ENCODE peak calls at places on chromosomes 5 and 9, in six cellular contexts. K is CD4-positive, alpha-beta memory T cell; P is A549; Z is heart left ventricle; A is upper lobe of right lung; X is adrenal gland. T is an unnamed sample.

GRCh38 chr9:13755551-13755950 is 476.1 kb upstream of the MPDZ start:
- DNase-seq in X (no peak), K (no peak), A (no peak), P (no peak), Z (no peak), T (no peak)

GRCh38 chr9:112884086-112884485 is 6.6 kb downstream of the SLC46A2 start:
- DNase-seq in X (no peak), Z (no peak), A (no peak), P (no peak), K (no peak), T (no peak)

GRCh38 chr5:87539839-87540238 is 127.1 kb upstream of the CCNH start:
- DNase-seq in A (no peak), X (no peak), K (no peak), Z (no peak), P (no peak), T (no peak)

GRCh38 chr5:9774472-9775079 is 144.4 kb upstream of the TAS2R1 start:
- DNase-seq in Z (no peak), P (no peak), K (no peak), X (no peak), A (no peak), T (peak; percentile 17)

GRCh38 chr5:150904479-150905311 is at the start of gene ZNF300:
- DNase-seq in Z (peak; percentile 86), A (peak; percentile 87), K (peak; percentile 35), P (peak; percentile 78), X (peak; percentile 75), T (peak; percentile 85)

GRCh38 chr9:5838884-5839571 is 6.1 kb upstream of the ERMP1 start:
- DNase-seq in Z (no peak), K (no peak), A (no peak), X (peak; percentile 72), P (peak; percentile 96), T (peak; percentile 75)

GRCh38 chr5:69305512-69305911 is 27.1 kb downstream of the CCDC125 start:
- DNase-seq in P (no peak), K (no peak), A (no peak), Z (no peak), X (no peak), T (no peak)

GRCh38 chr5:143142596-143143435 is 260.7 kb downstream of the NR3C1 start:
- DNase-seq in P (no peak), K (no peak), A (no peak), X (no peak), Z (peak; percentile 65), T (no peak)

GRCh38 chr9:20225841-20226240 is 396.5 kb downstream of the MLLT3 start:
- DNase-seq in X (no peak), P (no peak), K (no peak), A (no peak), Z (no peak), T (no peak)

GRCh38 chr5:141359790-141360426 is at the start of gene PCDHGB2:
- DNase-seq in X (no peak), P (no peak), K (no peak), Z (no peak), A (no peak), T (no peak)

GRCh38 chr9:25857167-25857566 is 178.9 kb upstream of the TUSC1 start:
- DNase-seq in P (no peak), X (no peak), K (no peak), Z (no peak), A (no peak), T (no peak)

GRCh38 chr5:14032944-14033343 is 88.5 kb upstream of the DNAH5 start:
- DNase-seq in P (no peak), Z (no peak), X (no peak), A (no peak), K (no peak), T (no peak)

GRCh38 chr9:2335260-2335659 is 286.3 kb upstream of the VLDLR start:
- DNase-seq in P (no peak), K (no peak), A (no peak), X (no peak), Z (no peak), T (no peak)

GRCh38 chr9:136655244-136656225 is 7.2 kb upstream of the EGFL7 start:
- DNase-seq in X (peak; percentile 30), P (no peak), A (peak; percentile 69), Z (peak; percentile 87), K (no peak), T (no peak)

GRCh38 chr5:140202078-140202477 is 27.1 kb downstream of the CYSTM1 start:
- DNase-seq in X (no peak), Z (no peak), A (no peak), K (no peak), P (no peak), T (no peak)

GRCh38 chr5:123099514-123100151 is 10.6 kb downstream of the PRDM6 start:
- DNase-seq in X (no peak), Z (no peak), K (no peak), A (peak; percentile 70), P (peak; percentile 66), T (no peak)

GRCh38 chr5:174371600-174372094 is 326.1 kb downstream of the NSG2 start:
- DNase-seq in K (no peak), P (peak; percentile 20), X (no peak), Z (no peak), A (no peak), T (no peak)

GRCh38 chr5:73641811-73642210 is 15.8 kb downstream of the ARHGEF28 start:
- DNase-seq in Z (no peak), P (no peak), X (no peak), A (no peak), K (no peak), T (no peak)
- H3K4me1 ChIP-seq in Z (no peaks in the 10 kb centered on the region), P (peaks cover 71% of the 10 kb centered on the region), X (peaks cover 24% of the 10 kb centered on the region), A (no peaks in the 10 kb centered on the region), K (no peaks in the 10 kb centered on the region), T (no peaks in the 10 kb centered on the region)

GRCh38 chr5:72842816-72843215 is 26.4 kb downstream of the TNPO1 start:
- DNase-seq in P (peak; percentile 56), K (no peak), Z (no peak), X (no peak), A (no peak), T (no peak)
- H3K4me1 ChIP-seq in P (peaks cover 95% of the 10 kb centered on the region), K (peaks cover 7% of the 10 kb centered on the region), Z (peaks cover 18% of the 10 kb centered on the region), X (peaks cover 17% of the 10 kb centered on the region), A (peaks cover 48% of the 10 kb centered on the region), T (peaks cover 8% of the 10 kb centered on the region)

GRCh38 chr5:1345876-1346626 is 1.2 kb upstream of the CLPTM1L start:
- DNase-seq in K (no peak), Z (no peak), P (no peak), X (no peak), A (no peak), T (no peak)
- H3K4me1 ChIP-seq in K (peaks cover 25% of the 10 kb centered on the region), Z (peaks cover 15% of the 10 kb centered on the region), P (peaks cover 19% of the 10 kb centered on the region), X (peaks cover 12% of the 10 kb centered on the region), A (peaks cover 19% of the 10 kb centered on the region), T (peaks cover 14% of the 10 kb centered on the region)

GRCh38 chr5:72844218-72844603 is 27.8 kb downstream of the TNPO1 start:
- DNase-seq in P (no peak), K (no peak), A (no peak), X (no peak), Z (no peak), T (no peak)
- H3K4me1 ChIP-seq in P (peaks cover 81% of the 10 kb centered on the region), K (peaks cover 10% of the 10 kb centered on the region), A (peaks cover 38% of the 10 kb centered on the region), X (peaks cover 10% of the 10 kb centered on the region), Z (peaks cover 12% of the 10 kb centered on the region), T (peaks cover 5% of the 10 kb centered on the region)

DNA sequence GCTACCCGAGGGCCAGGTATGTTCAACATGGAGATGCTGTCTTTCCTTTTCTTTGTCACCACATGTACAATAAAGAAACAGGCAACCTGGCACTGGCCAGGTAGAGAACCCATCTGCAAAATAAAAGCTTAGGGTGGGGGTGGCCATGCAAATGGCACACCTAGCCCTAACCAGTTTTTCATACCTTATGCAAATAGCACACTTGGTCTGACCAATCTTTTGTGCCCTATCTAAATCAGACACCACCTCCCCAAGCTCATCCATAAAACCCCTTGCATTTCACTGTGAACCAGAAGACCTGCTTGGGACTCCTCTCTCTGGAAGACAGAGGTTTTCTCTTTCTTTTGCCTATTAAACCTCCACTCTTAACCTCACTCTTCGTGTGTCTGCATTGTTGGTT is 33.9 kb downstream of the JAKMIP2 start:
- DNase-seq in Z (no peak), X (no peak), K (no peak), P (no peak), A (no peak), T (no peak)
- H3K4me1 ChIP-seq in Z (no peaks in the 10 kb centered on the region), X (no peaks in the 10 kb centered on the region), K (no peaks in the 10 kb centered on the region), P (no peaks in the 10 kb centered on the region), A (no peaks in the 10 kb centered on the region), T (no peaks in the 10 kb centered on the region)

GRCh38 chr5:171946382-171946781 is 60.1 kb downstream of the FBXW11 start:
- DNase-seq in X (no peak), Z (no peak), A (no peak), K (no peak), P (no peak), T (no peak)
- H3K4me1 ChIP-seq in X (peaks cover 5% of the 10 kb centered on the region), Z (no peaks in the 10 kb centered on the region), A (peaks cover 9% of the 10 kb centered on the region), K (peaks cover 11% of the 10 kb centered on the region), P (peaks cover 39% of the 10 kb centered on the region), T (peaks cover 15% of the 10 kb centered on the region)

GRCh38 chr5:58074222-58074621 is 385.7 kb downstream of the PLK2 start:
- DNase-seq in P (no peak), X (no peak), Z (no peak), K (no peak), A (no peak), T (no peak)
- H3K4me1 ChIP-seq in P (peaks cover 48% of the 10 kb centered on the region), X (no peaks in the 10 kb centered on the region), Z (peaks cover 35% of the 10 kb centered on the region), K (no peaks in the 10 kb centered on the region), A (no peaks in the 10 kb centered on the region), T (peaks cover 11% of the 10 kb centered on the region)

DNA sequence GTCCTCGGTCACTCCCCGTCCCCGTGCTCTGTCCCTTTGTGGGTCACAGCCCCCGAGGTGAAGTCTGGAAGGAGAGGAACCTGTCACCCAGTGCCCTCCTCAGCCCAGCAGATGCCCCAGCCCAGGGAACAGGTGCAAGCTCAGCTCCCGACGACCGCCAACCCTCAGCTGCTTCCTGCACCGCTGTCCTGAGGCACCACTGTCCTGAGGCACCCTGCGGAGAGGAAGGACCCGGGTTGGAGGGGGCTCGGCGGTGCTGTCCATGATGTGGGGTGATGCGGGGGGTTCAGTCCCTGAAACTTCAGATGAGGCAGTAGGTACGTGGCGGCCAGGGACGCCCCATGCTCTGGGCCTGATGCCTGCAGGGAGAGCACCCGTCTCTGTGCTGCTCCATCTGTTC is 81.4 kb downstream of the COL5A1 start:
- DNase-seq in A (no peak), P (no peak), Z (no peak), K (no peak), X (no peak), T (no peak)
- H3K4me1 ChIP-seq in A (no peaks in the 10 kb centered on the region), P (no peaks in the 10 kb centered on the region), Z (no peaks in the 10 kb centered on the region), K (no peaks in the 10 kb centered on the region), X (no peaks in the 10 kb centered on the region), T (no peaks in the 10 kb centered on the region)

GRCh38 chr9:81621111-81621510 is 68.2 kb downstream of the TLE1 start:
- DNase-seq in Z (no peak), A (no peak), X (no peak), P (no peak), K (no peak), T (no peak)
- H3K4me1 ChIP-seq in Z (no peaks in the 10 kb centered on the region), A (peaks cover 7% of the 10 kb centered on the region), X (no peaks in the 10 kb centered on the region), P (peaks cover 14% of the 10 kb centered on the region), K (no peaks in the 10 kb centered on the region), T (no peaks in the 10 kb centered on the region)

DNA sequence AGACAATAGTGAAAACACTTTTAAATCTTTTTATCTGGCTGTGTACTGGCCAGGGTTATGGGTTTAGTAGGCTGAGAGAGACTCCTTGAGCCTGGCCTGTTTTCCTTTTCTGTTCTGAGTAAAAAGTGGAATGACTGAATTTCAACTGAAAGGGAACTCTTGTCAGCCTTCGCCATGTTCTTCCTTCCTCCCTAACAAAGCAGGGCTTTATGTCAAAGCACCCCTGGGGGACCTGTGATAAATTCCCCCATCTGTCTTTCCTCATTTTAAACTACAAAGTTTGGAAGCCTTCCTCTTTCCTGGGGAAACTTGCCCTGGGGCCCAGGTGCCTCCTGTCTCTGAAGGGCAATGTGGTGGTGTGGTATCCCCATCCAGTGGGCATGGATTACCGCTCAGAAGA is 29.7 kb downstream of the LARP1 start:
- DNase-seq in Z (no peak), P (no peak), A (no peak), K (no peak), X (no peak), T (no peak)
- H3K4me1 ChIP-seq in Z (peaks cover 66% of the 10 kb centered on the region), P (peaks cover 63% of the 10 kb centered on the region), A (peaks cover 59% of the 10 kb centered on the region), K (peaks cover 87% of the 10 kb centered on the region), X (peaks cover 60% of the 10 kb centered on the region), T (peaks cover 25% of the 10 kb centered on the region)

T was measured in mucosa of descending colon.